ENCODE peak calls at places on chromosomes 7 and 10, in five cellular contexts. W, P, J, U and I are unnamed samples.

GRCh38 chr7:36937754-36938551 is 213.7 kb upstream of the AOAH start:
- DNase-seq in J (no peak), U (no peak), W (no peak), P (no peak), I (no peak)

GRCh38 chr10:14904316-14904732 is 25.7 kb downstream of the SUV39H2 start:
- DNase-seq in U (no peak), W (no peak), J (no peak), P (no peak), I (no peak)

GRCh38 chr10:76287856-76288255 is 856.4 kb downstream of the LRMDA start:
- DNase-seq in P (no peak), U (no peak), W (no peak), J (no peak), I (no peak)

GRCh38 chr10:13120786-13121499 is 21.0 kb downstream of the OPTN start:
- DNase-seq in J (no peak), W (no peak), U (no peak), P (no peak), I (no peak)

GRCh38 chr7:135904282-135904681 is 72.9 kb downstream of the MTPN start:
- DNase-seq in W (no peak), U (no peak), P (no peak), J (no peak), I (no peak)

GRCh38 chr7:70710011-70710480 is 421.9 kb upstream of the GALNT17 start:
- DNase-seq in J (peak; percentile 44), U (no peak), P (no peak), W (peak; percentile 55), I (no peak)

GRCh38 chr7:19442016-19442785 is 266.6 kb downstream of the POLR1F start:
- DNase-seq in W (no peak), P (no peak), J (no peak), U (no peak), I (no peak)

GRCh38 chr7:139431459-139431858 is 52.0 kb downstream of the KLRG2 start:
- DNase-seq in W (peak; percentile 15), U (no peak), P (no peak), J (no peak), I (no peak)

GRCh38 chr7:158093156-158093796 is 494.3 kb downstream of the PTPRN2 start:
- DNase-seq in P (no peak), U (no peak), W (peak; percentile 13), J (no peak), I (peak; percentile 23)

GRCh38 chr7:107815254-107815882 is 12.3 kb upstream of the SLC26A3 start:
- DNase-seq in J (no peak), P (no peak), W (no peak), U (no peak), I (no peak)

GRCh38 chr10:100872034-100872791 is 40.5 kb upstream of the SLF2 start:
- DNase-seq in W (peak; percentile 58), P (no peak), J (no peak), U (no peak), I (peak; percentile 49)

GRCh38 chr7:117715784-117716445 is 157.3 kb downstream of the CTTNBP2 start:
- DNase-seq in J (no peak), P (no peak), U (no peak), W (peak; percentile 57), I (no peak)

GRCh38 chr7:27374958-27375841 is 132.6 kb downstream of the EVX1 start:
- DNase-seq in U (no peak), W (no peak), P (no peak), J (no peak), I (no peak)

GRCh38 chr10:3333426-3333825 is 160.8 kb upstream of the PITRM1 start:
- DNase-seq in P (no peak), J (no peak), U (no peak), W (no peak), I (no peak)

GRCh38 chr10:3336673-3337293 is 164.2 kb upstream of the PITRM1 start:
- DNase-seq in W (no peak), P (no peak), U (no peak), J (no peak), I (no peak)

GRCh38 chr10:3339531-3339950 is 167.0 kb upstream of the PITRM1 start:
- DNase-seq in P (no peak), W (no peak), J (no peak), U (no peak), I (no peak)

GRCh38 chr10:3339121-3339520 is 166.5 kb upstream of the PITRM1 start:
- DNase-seq in J (no peak), P (no peak), U (no peak), W (no peak), I (no peak)
- H3K4me1 ChIP-seq in J (no peaks in the 10 kb centered on the region), P (no peaks in the 10 kb centered on the region), U (peaks cover 9% of the 10 kb centered on the region), W (peaks cover 4% of the 10 kb centered on the region), I (no peaks in the 10 kb centered on the region)

GRCh38 chr7:47474937-47475879 is 106.7 kb downstream of the TNS3 start:
- DNase-seq in J (peak; percentile 98), W (peak; percentile 92), P (peak; percentile 95), U (peak; percentile 60), I (peak; percentile 96)
- H3K4me1 ChIP-seq in J (peaks cover 45% of the 10 kb centered on the region), W (peaks cover 63% of the 10 kb centered on the region), P (peaks cover 21% of the 10 kb centered on the region), U (peaks cover 70% of the 10 kb centered on the region), I (no peaks in the 10 kb centered on the region)

GRCh38 chr10:103455235-103455634 is 3.1 kb upstream of the CALHM2 start:
- DNase-seq in U (no peak), W (no peak), J (no peak), P (no peak), I (no peak)
- H3K4me1 ChIP-seq in U (peaks cover 18% of the 10 kb centered on the region), W (peaks cover 5% of the 10 kb centered on the region), J (no peaks in the 10 kb centered on the region), P (peaks cover 8% of the 10 kb centered on the region), I (no peaks in the 10 kb centered on the region)

DNA sequence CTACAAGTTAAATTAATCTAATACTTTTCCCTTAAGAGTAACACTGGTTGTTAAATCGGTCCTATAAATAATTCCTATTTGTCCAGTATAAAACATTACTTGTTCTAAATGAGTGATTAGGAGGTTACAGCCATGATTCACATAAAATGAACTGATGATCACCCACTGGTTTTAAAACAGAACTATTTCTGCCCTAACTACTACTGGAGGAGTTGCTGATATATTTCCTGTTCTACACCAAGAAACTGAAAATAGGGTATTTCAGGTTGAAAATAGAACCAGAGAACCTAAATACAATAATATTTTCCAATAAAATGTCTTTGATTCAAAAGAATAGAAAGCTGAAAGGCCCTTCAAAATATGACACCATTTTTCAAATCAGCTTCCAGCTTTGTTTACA is 30.9 kb downstream of the DNAJC1 start:
- DNase-seq in P (no peak), J (no peak), U (no peak), W (no peak), I (no peak)
- H3K4me1 ChIP-seq in P (no peaks in the 10 kb centered on the region), J (peaks cover 3% of the 10 kb centered on the region), U (peaks cover 8% of the 10 kb centered on the region), W (peaks cover 12% of the 10 kb centered on the region), I (no peaks in the 10 kb centered on the region)

GRCh38 chr7:55065079-55065478 is 46.3 kb downstream of the EGFR start:
- DNase-seq in W (peak; percentile 47), U (no peak), P (peak; percentile 65), J (peak; percentile 63), I (no peak)
- H3K4me1 ChIP-seq in W (peaks cover 66% of the 10 kb centered on the region), U (peaks cover 78% of the 10 kb centered on the region), P (no peaks in the 10 kb centered on the region), J (peaks cover 35% of the 10 kb centered on the region), I (peaks cover 4% of the 10 kb centered on the region)

GRCh38 chr7:102075553-102076135 is 211.0 kb upstream of the SH2B2 start:
- DNase-seq in W (peak; percentile 12), J (no peak), P (no peak), U (no peak), I (no peak)

GRCh38 chr7:102072636-102073209 is 213.9 kb upstream of the SH2B2 start:
- DNase-seq in W (peak; percentile 7), U (no peak), P (no peak), J (no peak), I (peak; percentile 17)

GRCh38 chr7:102077081-102077480 is 209.6 kb upstream of the SH2B2 start:
- DNase-seq in U (no peak), J (no peak), P (no peak), W (peak; percentile 37), I (no peak)

GRCh38 chr7:102073931-102074880 is 212.5 kb upstream of the SH2B2 start:
- DNase-seq in U (no peak), P (no peak), J (no peak), W (peak; percentile 22), I (no peak)

GRCh38 chr7:102075126-102075525 is 211.5 kb upstream of the SH2B2 start:
- DNase-seq in P (no peak), U (no peak), J (no peak), W (peak; percentile 10), I (no peak)
- H3K4me1 ChIP-seq in P (no peaks in the 10 kb centered on the region), U (no peaks in the 10 kb centered on the region), J (no peaks in the 10 kb centered on the region), W (peaks cover 3% of the 10 kb centered on the region), I (peaks cover 2% of the 10 kb centered on the region)

GRCh38 chr7:132897093-132897492 is 184.8 kb downstream of the CHCHD3 start:
- DNase-seq in W (no peak), U (no peak), J (no peak), P (no peak), I (no peak)

GRCh38 chr7:132893560-132893959 is 188.3 kb downstream of the CHCHD3 start:
- DNase-seq in U (no peak), J (no peak), P (no peak), W (no peak), I (no peak)

GRCh38 chr7:132895231-132895630 is 186.7 kb downstream of the CHCHD3 start:
- DNase-seq in P (no peak), J (no peak), W (no peak), U (no peak), I (no peak)

DNA sequence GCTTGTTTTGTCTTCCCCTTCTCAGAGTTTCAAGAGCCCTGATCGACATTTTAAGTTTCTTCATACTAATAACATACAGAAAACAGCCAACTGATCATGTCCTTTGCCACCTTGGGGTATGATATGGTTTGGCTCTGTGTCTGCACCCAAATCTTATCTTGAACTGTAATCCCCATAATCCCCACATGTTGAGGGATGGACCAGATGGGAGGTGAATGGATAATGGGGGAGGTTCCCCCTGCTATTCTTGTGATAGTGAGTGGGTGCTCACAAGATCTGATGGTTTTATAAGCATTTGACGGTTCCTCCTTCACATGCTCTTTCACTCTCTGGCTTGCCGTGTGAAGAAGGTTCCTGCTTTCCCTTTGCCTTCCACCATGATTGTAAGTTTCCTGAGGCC is 190.3 kb downstream of the CHCHD3 start:
- DNase-seq in U (no peak), P (no peak), J (no peak), W (no peak), I (no peak)
- H3K4me1 ChIP-seq in U (no peaks in the 10 kb centered on the region), P (no peaks in the 10 kb centered on the region), J (no peaks in the 10 kb centered on the region), W (no peaks in the 10 kb centered on the region), I (no peaks in the 10 kb centered on the region)

DNA sequence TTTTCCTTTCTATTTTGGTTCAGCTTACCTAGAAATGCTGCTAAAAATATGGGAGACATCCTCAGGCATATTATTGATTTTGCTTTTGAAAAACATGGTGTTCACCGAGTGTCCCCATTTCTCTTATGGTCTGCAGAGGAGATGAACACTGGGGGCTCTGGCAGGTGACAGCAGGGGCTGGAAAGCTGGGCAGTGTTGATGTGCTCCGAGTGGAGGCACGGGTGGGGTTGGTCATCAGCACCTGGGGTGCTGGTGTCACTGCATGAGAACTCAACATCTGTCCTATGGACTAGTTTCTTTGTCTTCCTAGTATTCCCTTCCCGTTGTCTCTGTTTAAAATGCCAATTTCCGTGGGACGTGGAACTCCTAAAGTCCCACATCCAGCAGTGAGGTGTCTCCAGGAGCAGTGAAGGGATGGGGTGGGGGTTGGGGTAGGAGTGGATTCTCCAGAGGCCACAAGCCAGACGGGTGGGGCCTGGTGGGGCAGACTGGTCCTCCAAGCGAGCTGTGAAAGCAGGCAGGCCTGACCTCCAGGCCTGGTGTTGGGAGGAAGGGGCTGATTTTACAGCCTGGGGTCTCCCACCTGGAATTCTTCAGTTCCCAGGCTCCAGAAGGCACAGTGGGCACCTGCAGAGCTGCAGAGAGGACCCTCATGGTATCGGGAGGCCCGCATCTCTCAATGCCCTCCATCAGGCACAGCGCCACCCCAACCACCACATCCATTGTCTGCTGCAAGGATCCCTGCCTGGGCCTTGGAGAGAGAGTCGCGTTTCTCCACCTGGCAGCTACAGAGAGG is 24.4 kb downstream of the ZNF775 start:
- DNase-seq in W (no peak), U (no peak), P (no peak), J (no peak), I (no peak)
- H3K4me1 ChIP-seq in W (peaks cover 54% of the 10 kb centered on the region), U (peaks cover 50% of the 10 kb centered on the region), P (peaks cover 18% of the 10 kb centered on the region), J (peaks cover 12% of the 10 kb centered on the region), I (no peaks in the 10 kb centered on the region)